ENCODE peak calls at places on chromosome 14, in five cellular contexts. One of them, this sample, is unnamed.

GRCh38 chr14:35384386-35385041 is 20.0 kb downstream of the NFKBIA start:
- DNase-seq in K562: no peak
- DNase-seq in GM12878: no peak
- DNase-seq in H1: no peak
- DNase-seq in HepG2: peak
- DNase-seq in this sample: no peak

GRCh38 chr14:61585598-61586538 is 109.4 kb upstream of the HIF1A start:
- DNase-seq in HepG2: no peak
- DNase-seq in H1: no peak
- DNase-seq in K562: no peak
- DNase-seq in GM12878: no peak
- DNase-seq in this sample: no peak

GRCh38 chr14:21868442-21869046 is 194.9 kb upstream of the OR4E1 start:
- DNase-seq in HepG2: peak
- DNase-seq in GM12878: no peak
- DNase-seq in K562: peak
- DNase-seq in H1: peak
- DNase-seq in this sample: peak

GRCh38 chr14:71472961-71473340 is 459.3 kb upstream of the RGS6 start:
- DNase-seq in K562: no peak
- DNase-seq in HepG2: no peak
- DNase-seq in H1: no peak
- DNase-seq in GM12878: no peak
- DNase-seq in this sample: no peak

GRCh38 chr14:103058209-103059055 is 1.1 kb upstream of the CDC42BPB start:
- DNase-seq in HepG2: no peak
- DNase-seq in H1: no peak
- DNase-seq in K562: no peak
- DNase-seq in GM12878: no peak
- DNase-seq in this sample: no peak

GRCh38 chr14:103932791-103933490 is 4.7 kb downstream of the TDRD9 start:
- DNase-seq in GM12878: no peak
- DNase-seq in H1: no peak
- DNase-seq in HepG2: no peak
- DNase-seq in K562: no peak
- DNase-seq in this sample: no peak

GRCh38 chr14:101328412-101329149 is 232.7 kb upstream of the DIO3 start:
- DNase-seq in K562: no peak
- DNase-seq in H1: no peak
- DNase-seq in GM12878: no peak
- DNase-seq in HepG2: peak
- DNase-seq in this sample: no peak

GRCh38 chr14:89813485-89814080 is 140.9 kb downstream of the EFCAB11 start:
- DNase-seq in HepG2: no peak
- DNase-seq in GM12878: no peak
- DNase-seq in K562: no peak
- DNase-seq in H1: peak
- DNase-seq in this sample: no peak

GRCh38 chr14:90755661-90756304 is 60.4 kb downstream of the TTC7B start:
- DNase-seq in H1: no peak
- DNase-seq in HepG2: no peak
- DNase-seq in GM12878: no peak
- DNase-seq in K562: no peak
- DNase-seq in this sample: no peak

GRCh38 chr14:28745176-28745575 is 21.4 kb upstream of the FOXG1 start:
- DNase-seq in H1: no peak
- DNase-seq in HepG2: no peak
- DNase-seq in GM12878: no peak
- DNase-seq in K562: no peak
- DNase-seq in this sample: no peak

GRCh38 chr14:30243805-30244204 is 315.2 kb upstream of the G2E3 start:
- DNase-seq in HepG2: no peak
- DNase-seq in H1: no peak
- DNase-seq in K562: no peak
- DNase-seq in GM12878: no peak
- DNase-seq in this sample: no peak

DNA sequence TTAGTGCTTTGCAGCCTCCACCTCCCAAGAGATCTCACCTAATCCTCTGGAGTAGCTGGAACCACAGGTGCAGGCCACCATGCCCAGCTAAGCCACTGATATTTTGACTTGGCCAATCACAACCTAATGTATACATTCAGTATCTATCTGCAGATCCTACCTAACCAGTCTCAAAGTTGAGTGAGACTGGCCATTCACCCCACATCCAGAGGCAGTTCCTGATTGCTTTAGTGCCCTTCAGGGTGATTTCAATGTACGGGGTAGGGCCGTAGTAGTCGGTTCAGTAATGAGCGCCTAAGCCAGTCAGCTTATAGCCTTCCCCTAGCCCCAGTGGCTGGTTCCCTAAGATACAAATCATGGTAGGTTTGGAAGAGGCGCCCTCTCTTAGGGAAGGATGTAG is 27.4 kb upstream of the FBXO34 start:
- DNase-seq in H1: no peak
- DNase-seq in HepG2: no peak
- DNase-seq in K562: no peak
- DNase-seq in GM12878: no peak
- DNase-seq in this sample: no peak
- H3K9ac ChIP-seq in H1: no peak
- H3K9ac ChIP-seq in HepG2: no peak
- H3K9ac ChIP-seq in K562: no peak
- H3K9ac ChIP-seq in GM12878: no peak
- H3K9ac ChIP-seq in this sample: no peak

GRCh38 chr14:27559848-27560247 is 962.0 kb upstream of the NOVA1 start:
- DNase-seq in K562: no peak
- DNase-seq in H1: no peak
- DNase-seq in HepG2: no peak
- DNase-seq in GM12878: no peak
- DNase-seq in this sample: no peak
- TF ChIP-seq SP1 in K562: no peak
- TF ChIP-seq SP1 in H1: no peak
- TF ChIP-seq SP1 in HepG2: no peak
- TF ChIP-seq SP1 in GM12878: no peak
- TF ChIP-seq SP1 in this sample: no peak

GRCh38 chr14:74324945-74325361 is 22.2 kb upstream of the ABCD4 start:
- DNase-seq in K562: peak
- DNase-seq in GM12878: no peak
- DNase-seq in H1: no peak
- DNase-seq in HepG2: peak
- DNase-seq in this sample: no peak
- TF ChIP-seq SRF in K562: no peak
- TF ChIP-seq SRF in GM12878: no peak
- TF ChIP-seq SRF in H1: no peak
- TF ChIP-seq SRF in HepG2: no peak
- TF ChIP-seq SRF in this sample: no peak

GRCh38 chr14:50529288-50530179 is 2.8 kb downstream of the MAP4K5 start:
- DNase-seq in K562: peak
- DNase-seq in H1: no peak
- DNase-seq in HepG2: no peak
- DNase-seq in GM12878: no peak
- DNase-seq in this sample: no peak
- H3K9ac ChIP-seq in K562: peak
- H3K9ac ChIP-seq in H1: no peak
- H3K9ac ChIP-seq in HepG2: peak
- H3K9ac ChIP-seq in GM12878: peak
- H3K9ac ChIP-seq in this sample: no peak

GRCh38 chr14:23348297-23348655 is 4.4 kb downstream of the SLC22A17 start:
- DNase-seq in K562: no peak
- DNase-seq in HepG2: no peak
- DNase-seq in H1: no peak
- DNase-seq in GM12878: no peak
- DNase-seq in this sample: no peak

GRCh38 chr14:23346693-23347405 is 5.8 kb downstream of the SLC22A17 start:
- DNase-seq in H1: no peak
- DNase-seq in GM12878: no peak
- DNase-seq in K562: no peak
- DNase-seq in HepG2: no peak
- DNase-seq in this sample: no peak

GRCh38 chr14:23347406-23348296 is 5.0 kb downstream of the SLC22A17 start:
- DNase-seq in HepG2: no peak
- DNase-seq in GM12878: no peak
- DNase-seq in H1: no peak
- DNase-seq in K562: no peak
- DNase-seq in this sample: no peak

GRCh38 chr14:23344481-23344880 is 8.2 kb downstream of the SLC22A17 start:
- DNase-seq in K562: no peak
- DNase-seq in H1: no peak
- DNase-seq in GM12878: no peak
- DNase-seq in HepG2: no peak
- DNase-seq in this sample: no peak

GRCh38 chr14:23345987-23346692 is 6.5 kb downstream of the SLC22A17 start:
- DNase-seq in HepG2: peak
- DNase-seq in GM12878: no peak
- DNase-seq in K562: peak
- DNase-seq in H1: no peak
- DNase-seq in this sample: no peak
- TF ChIP-seq SP1 in HepG2: no peak
- TF ChIP-seq SP1 in GM12878: no peak
- TF ChIP-seq SP1 in K562: no peak
- TF ChIP-seq SP1 in H1: no peak
- TF ChIP-seq SP1 in this sample: no peak

This sample was measured in HCT116.